ENCODE peak calls at places on chromosome 15, in eight cellular contexts. U is HS-5; M is AG10803; W is endothelial cell; H is NCI-H2029 treated with DMSO at 0.1 percent for 48 hours; T is HS-27A; S is D341Med; X is stimulated activated CD4-positive, alpha-beta T cell treated with anti-CD3 and anti-CD28 coated beads, Interleukin-12 subunit alpha, Interleukin-12 subunit beta, amount 100 ng/mL, for 4 hours. F is an unnamed sample.

GRCh38 chr15:40338041-40338657 is 2.6 kb downstream of the CCDC9B start:
- DNase-seq in U (no peak), M (peak), W (peak), H (no peak), T (peak), S (peak), X (peak), F (peak)

GRCh38 chr15:42077680-42078079 is 16.7 kb downstream of the PLA2G4D start:
- DNase-seq in U (no peak), M (no peak), W (no peak), H (no peak), T (no peak), S (peak), X (no peak), F (no peak)

GRCh38 chr15:35674873-35675781 is 129.2 kb upstream of the DPH6 start:
- DNase-seq in U (no peak), M (peak), W (no peak), H (no peak), T (no peak), S (no peak), X (no peak), F (no peak)

GRCh38 chr15:43469867-43470266 is 23.1 kb downstream of the TP53BP1 start:
- DNase-seq in U (peak), M (peak), W (no peak), H (no peak), T (no peak), S (no peak), X (no peak), F (no peak)

GRCh38 chr15:70158309-70158995 is 60.7 kb upstream of the TLE3 start:
- DNase-seq in U (no peak), M (no peak), W (no peak), H (no peak), T (no peak), S (peak), X (no peak), F (no peak)

GRCh38 chr15:78808550-78808949 is 2.7 kb downstream of the ADAMTS7 start:
- DNase-seq in U (no peak), M (no peak), W (no peak), H (no peak), T (no peak), S (peak), X (no peak), F (peak)

GRCh38 chr15:71679223-71680078 is 130.9 kb upstream of the NR2E3 start:
- DNase-seq in U (peak), M (peak), W (no peak), H (no peak), T (no peak), S (no peak), X (no peak), F (peak)

GRCh38 chr15:43749690-43750345 is 3.6 kb downstream of the PDIA3 start:
- DNase-seq in U (no peak), M (no peak), W (no peak), H (no peak), T (no peak), S (no peak), X (peak), F (no peak)

GRCh38 chr15:91133511-91133910 is 33.5 kb downstream of the SV2B start:
- DNase-seq in U (no peak), M (no peak), W (peak), H (no peak), T (no peak), S (no peak), X (no peak), F (no peak)

GRCh38 chr15:74628199-74628598 is 12.6 kb downstream of the CLK3 start:
- DNase-seq in U (no peak), M (no peak), W (no peak), H (no peak), T (no peak), S (no peak), X (no peak), F (no peak)

GRCh38 chr15:51368751-51369450 is 27.4 kb downstream of the GLDN start:
- DNase-seq in U (peak), M (peak), W (no peak), H (no peak), T (no peak), S (no peak), X (no peak), F (no peak)

GRCh38 chr15:59933607-59934006 is 70.5 kb upstream of the FOXB1 start:
- DNase-seq in U (no peak), M (no peak), W (no peak), H (no peak), T (peak), S (no peak), X (no peak), F (peak)

GRCh38 chr15:99443056-99443756 is 122.6 kb upstream of the MEF2A start:
- DNase-seq in U (no peak), M (no peak), W (no peak), H (no peak), T (no peak), S (no peak), X (no peak), F (no peak)

GRCh38 chr15:73239564-73240208 is 129.1 kb downstream of the HCN4 start:
- DNase-seq in U (no peak), M (no peak), W (no peak), H (no peak), T (no peak), S (no peak), X (no peak), F (no peak)

GRCh38 chr15:71003314-71003713 is 110.7 kb downstream of the LRRC49 start:
- DNase-seq in U (no peak), M (peak), W (no peak), H (no peak), T (no peak), S (no peak), X (no peak), F (no peak)